ENCODE peak calls at places on chromosomes 7 and 10, in seven cellular contexts. T is stimulated activated CD4-positive, alpha-beta T cell treated with anti-CD3 and anti-CD28 coated beads, TNF-alpha, amount 100 ng/mL, for 24 hours; W is activated CD4-positive, alpha-beta T cell treated with anti-CD3 and anti-CD28 coated beads, Interleukin-2, amount 50 U/mL, for 24 hours; I is H54; C is caudate nucleus; Z is AG10803; Q is kidney glomerular epithelial cell. J is an unnamed sample.

GRCh38 chr10:11074536-11075267 is 57.0 kb downstream of the CELF2 start:
- DNase-seq in I (no peak), T (no peak), Q (no peak), W (no peak), C (no peak), Z (no peak), J (no peak)

GRCh38 chr10:132549416-132549815 is 11.8 kb downstream of the INPP5A start:
- DNase-seq in W (no peak), T (no peak), Z (no peak), I (no peak), C (no peak), Q (no peak), J (no peak)

GRCh38 chr7:74026406-74027123 is 1.4 kb upstream of the ELN start:
- DNase-seq in W (peak; percentile 28), Z (peak; percentile 60), I (peak; percentile 77), T (peak; percentile 66), Q (peak; percentile 11), C (peak; percentile 79), J (peak; percentile 24)

GRCh38 chr10:131997366-131998049 is 15.8 kb upstream of the BNIP3 start:
- DNase-seq in W (no peak), Z (peak; percentile 77), Q (no peak), T (no peak), C (peak; percentile 12), I (no peak), J (no peak)

GRCh38 chr10:94403034-94403822 is 887 bp downstream of the TBC1D12 start:
- DNase-seq in W (no peak), C (peak; percentile 61), I (peak; percentile 54), Q (peak; percentile 58), Z (peak; percentile 64), T (peak; percentile 19), J (no peak)

GRCh38 chr7:26403640-26404039 is 112.0 kb downstream of the SNX10 start:
- DNase-seq in T (no peak), Z (no peak), W (no peak), I (no peak), Q (no peak), C (no peak), J (no peak)

GRCh38 chr7:158073845-158074840 is 513.5 kb downstream of the PTPRN2 start:
- DNase-seq in W (no peak), I (no peak), T (no peak), Q (no peak), C (no peak), Z (no peak), J (no peak)

GRCh38 chr7:158548726-158549125 is 38.9 kb downstream of the PTPRN2 start:
- DNase-seq in T (no peak), Z (no peak), C (no peak), W (no peak), I (no peak), Q (no peak), J (no peak)

GRCh38 chr10:11521860-11522259 is 89.6 kb downstream of the USP6NL start:
- DNase-seq in Q (no peak), I (no peak), Z (peak; percentile 61), T (no peak), C (no peak), W (no peak), J (no peak)

GRCh38 chr10:102677736-102678354 is 33.6 kb downstream of the TRIM8 start:
- DNase-seq in I (no peak), T (no peak), Z (no peak), W (no peak), C (no peak), Q (no peak), J (no peak)

GRCh38 chr7:35491233-35491632 is 203.7 kb downstream of the HERPUD2 start:
- DNase-seq in C (no peak), I (no peak), Q (no peak), Z (no peak), T (no peak), W (no peak), J (no peak)

GRCh38 chr7:40800771-40801170 is 666.0 kb downstream of the SUGCT start:
- DNase-seq in T (no peak), W (no peak), C (no peak), Z (no peak), Q (no peak), I (no peak), J (no peak)

GRCh38 chr10:29471483-29471859 is 163.3 kb downstream of the SVIL start:
- DNase-seq in Z (peak; percentile 79), T (no peak), I (peak; percentile 49), Q (peak; percentile 79), W (no peak), C (no peak), J (no peak)

J was measured in GOT3.